ENCODE peak calls at places on chromosomes 12 and 14, in five cellular contexts. Z is heart left ventricle, W is A549, K is HepG2, L is esophagus squamous epithelium. H is an unnamed sample.

GRCh38 chr12:27937768-27938167 is 34.8 kb downstream of the PTHLH start:
- DNase-seq in L (no peak), Z (no peak), W (no peak), K (no peak), H (no peak)

GRCh38 chr12:75694891-75695290 is 183.5 kb upstream of the KRR1 start:
- DNase-seq in L (no peak), K (no peak), W (no peak), Z (no peak), H (no peak)

GRCh38 chr12:102197789-102198188 is at the start of gene PMCH:
- DNase-seq in W (no peak), Z (no peak), L (no peak), K (no peak), H (no peak)

GRCh38 chr12:62848418-62848817 is 86.5 kb downstream of the PPM1H start:
- DNase-seq in W (peak), K (no peak), L (no peak), Z (no peak), H (no peak)

GRCh38 chr12:48184549-48184922 is 1.1 kb downstream of the CCDC184 start:
- DNase-seq in L (no peak), K (no peak), W (no peak), Z (no peak), H (no peak)

GRCh38 chr14:70188608-70189540 is at the start of gene SLC8A3:
- DNase-seq in K (no peak), L (no peak), W (peak), Z (no peak), H (peak)

GRCh38 chr14:103649001-103649400 is 20.0 kb downstream of the KLC1 start:
- DNase-seq in Z (no peak), K (no peak), W (no peak), L (no peak), H (no peak)

GRCh38 chr12:29816869-29817730 is 33.4 kb upstream of the TMTC1 start:
- DNase-seq in Z (no peak), W (no peak), L (no peak), K (no peak), H (no peak)

GRCh38 chr14:68880581-68881105 is 87.8 kb upstream of the ZFP36L1 start:
- DNase-seq in L (no peak), K (no peak), Z (no peak), W (no peak), H (no peak)

GRCh38 chr12:14367097-14367661 is 1.7 kb downstream of the ATF7IP start:
- DNase-seq in W (peak), Z (no peak), K (peak), L (no peak), H (no peak)

GRCh38 chr14:58299665-58300202 is 1.4 kb downstream of the ARID4A start:
- DNase-seq in Z (no peak), W (no peak), L (no peak), K (no peak), H (peak)

GRCh38 chr12:69087986-69088385 is 151.4 kb upstream of the CPSF6 start:
- DNase-seq in W (no peak), Z (no peak), K (no peak), L (no peak), H (no peak)

GRCh38 chr14:100274250-100274649 is 32.0 kb downstream of the SLC25A29 start:
- DNase-seq in L (no peak), K (no peak), Z (no peak), W (no peak), H (no peak)

GRCh38 chr14:81176224-81176623 is 44.5 kb downstream of the GTF2A1 start:
- DNase-seq in K (no peak), W (no peak), Z (peak), L (no peak), H (peak)

GRCh38 chr12:52645120-52645761 is 6.8 kb downstream of the KRT2 start:
- DNase-seq in L (no peak), K (no peak), Z (no peak), W (no peak), H (no peak)

GRCh38 chr14:87005336-87005735 is 987.6 kb downstream of the GALC start:
- DNase-seq in K (no peak), Z (no peak), W (no peak), L (no peak), H (no peak)

GRCh38 chr14:44662250-44662891 is 155.3 kb upstream of the FSCB start:
- DNase-seq in W (no peak), L (no peak), K (no peak), Z (no peak), H (no peak)

GRCh38 chr14:99791476-99792283 is 1.5 kb upstream of the EML1 start:
- DNase-seq in L (no peak), K (no peak), Z (no peak), W (no peak), H (no peak)

GRCh38 chr12:24584032-24584675 is 364.7 kb downstream of the BCAT1 start:
- DNase-seq in K (no peak), L (no peak), W (no peak), Z (peak), H (peak)

GRCh38 chr14:26595922-26596721 is 1.7 kb downstream of the NOVA1 start:
- DNase-seq in L (no peak), K (no peak), W (no peak), Z (no peak), H (no peak)

GRCh38 chr14:26596722-26597030 is 1.2 kb downstream of the NOVA1 start:
- DNase-seq in Z (peak), L (no peak), K (no peak), W (peak), H (peak)

GRCh38 chr14:26598672-26599131 is 869 bp upstream of the NOVA1 start:
- DNase-seq in Z (no peak), K (no peak), W (peak), L (no peak), H (peak)

GRCh38 chr14:26598081-26598671 is 343 bp upstream of the NOVA1 start:
- DNase-seq in L (no peak), W (peak), K (peak), Z (peak), H (peak)

DNA sequence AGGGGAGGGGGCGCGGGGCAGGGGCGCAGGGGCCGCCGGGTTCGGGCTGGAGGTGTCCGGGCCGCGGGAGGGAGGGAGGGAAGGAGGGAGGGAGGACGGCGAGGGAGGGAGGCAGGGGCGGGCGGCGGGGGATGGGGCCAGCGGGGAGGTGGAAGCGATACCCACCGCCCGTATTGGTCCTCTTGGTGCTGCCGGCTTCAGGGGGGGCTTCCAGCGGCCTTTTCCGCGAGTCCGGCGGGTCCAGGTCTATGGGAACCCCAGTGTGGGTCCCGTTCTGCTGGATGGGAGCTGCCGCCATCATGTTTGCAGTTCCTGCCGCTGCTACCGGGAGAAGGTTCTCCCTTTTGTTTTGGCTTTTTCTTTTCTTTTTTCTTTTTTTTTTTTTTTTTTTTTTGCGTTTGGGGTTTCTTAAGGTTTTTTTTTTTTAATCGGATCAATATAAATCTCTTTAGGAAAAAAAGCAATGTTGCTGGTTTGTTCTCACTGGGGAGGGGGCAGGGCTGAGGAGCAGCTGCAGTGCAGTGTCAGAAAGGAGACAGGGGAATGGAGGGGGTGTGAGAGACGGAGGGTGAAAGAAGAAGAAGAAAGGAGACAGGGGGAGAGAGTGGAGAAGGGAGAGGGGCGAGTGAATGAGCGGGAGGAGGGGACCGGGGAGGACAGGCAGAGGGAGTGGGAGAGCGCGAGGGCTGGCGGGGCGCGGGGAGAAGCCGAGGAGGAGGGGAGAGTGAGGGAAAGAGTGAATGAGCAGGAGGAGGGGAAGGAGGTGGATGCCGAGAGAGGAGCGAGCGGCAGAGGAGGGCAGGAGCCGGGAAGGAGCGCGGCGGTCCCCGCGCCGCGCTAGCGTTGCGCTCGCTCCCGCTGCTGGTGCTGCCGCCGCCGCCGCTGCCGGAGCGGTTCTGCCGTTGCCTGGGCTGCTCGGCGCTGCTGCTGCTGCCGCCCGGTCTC is at the start of gene NOVA1:
- DNase-seq in W (peak), K (no peak), L (no peak), Z (peak), H (peak)
- TF ChIP-seq POLR2A in W (no peak), K (no peak), L (no peak), Z (peak), H (no peak)

GRCh38 chr12:130655010-130655409 is 61.1 kb downstream of the RIMBP2 start:
- DNase-seq in K (no peak), L (no peak), Z (no peak), W (no peak), H (no peak)

GRCh38 chr12:130658106-130658505 is 58.0 kb downstream of the RIMBP2 start:
- DNase-seq in K (no peak), Z (no peak), W (no peak), L (no peak), H (no peak)

GRCh38 chr12:130658561-130658960 is 57.5 kb downstream of the RIMBP2 start:
- DNase-seq in W (no peak), L (no peak), Z (no peak), K (no peak), H (no peak)

GRCh38 chr12:130656411-130656810 is 59.7 kb downstream of the RIMBP2 start:
- DNase-seq in K (no peak), L (no peak), W (no peak), Z (no peak), H (no peak)

GRCh38 chr12:130655881-130656280 is 60.2 kb downstream of the RIMBP2 start:
- DNase-seq in Z (no peak), W (no peak), L (no peak), K (no peak), H (no peak)
- TF ChIP-seq POLR2A in Z (no peak), W (no peak), L (no peak), K (no peak), H (no peak)

DNA sequence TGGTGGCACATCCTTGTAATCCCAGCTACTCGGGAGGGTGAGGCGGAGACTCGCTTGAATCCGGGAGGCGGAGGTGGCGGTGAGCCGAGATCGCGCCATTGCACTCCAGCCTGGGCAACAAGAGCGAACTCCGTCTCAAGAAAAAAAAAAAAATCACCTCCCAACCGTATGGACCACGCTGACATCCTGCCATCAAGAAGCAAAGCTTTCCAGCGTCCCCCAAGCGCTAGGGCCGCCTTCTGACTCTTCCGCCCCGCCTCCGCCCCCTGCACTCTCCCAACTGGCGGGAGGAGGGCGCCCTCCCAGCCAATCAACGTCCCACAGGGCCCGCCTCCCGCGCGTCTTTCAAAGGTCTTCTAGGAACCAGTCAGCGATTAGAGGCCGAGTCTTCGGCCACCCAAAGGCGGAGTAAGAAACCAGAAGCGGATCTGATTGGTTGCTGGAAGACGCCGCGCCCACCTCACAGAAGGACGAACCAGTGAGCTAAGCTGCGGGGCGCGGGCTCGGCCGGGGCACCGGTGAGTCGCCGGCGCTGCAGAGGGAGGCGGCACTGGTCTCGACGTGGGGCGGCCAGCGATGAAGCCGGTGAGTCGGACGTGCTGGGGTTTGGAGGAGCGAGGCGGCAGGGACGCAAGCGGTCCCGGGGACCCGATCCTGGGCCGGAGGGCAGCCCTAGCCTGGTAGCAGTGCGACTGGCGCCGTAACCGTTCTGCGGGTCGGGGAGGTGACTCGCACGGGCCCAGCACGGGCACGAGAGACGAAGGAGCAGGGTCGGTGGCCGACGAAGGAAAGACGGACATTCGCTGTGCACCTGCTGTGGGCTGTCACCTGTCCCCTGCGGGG is at the start of gene CDKN3:
- DNase-seq in L (peak), W (peak), K (peak), Z (peak), H (peak)
- TF ChIP-seq POLR2A in L (peak), W (peak), K (peak), Z (peak), H (peak)

DNA sequence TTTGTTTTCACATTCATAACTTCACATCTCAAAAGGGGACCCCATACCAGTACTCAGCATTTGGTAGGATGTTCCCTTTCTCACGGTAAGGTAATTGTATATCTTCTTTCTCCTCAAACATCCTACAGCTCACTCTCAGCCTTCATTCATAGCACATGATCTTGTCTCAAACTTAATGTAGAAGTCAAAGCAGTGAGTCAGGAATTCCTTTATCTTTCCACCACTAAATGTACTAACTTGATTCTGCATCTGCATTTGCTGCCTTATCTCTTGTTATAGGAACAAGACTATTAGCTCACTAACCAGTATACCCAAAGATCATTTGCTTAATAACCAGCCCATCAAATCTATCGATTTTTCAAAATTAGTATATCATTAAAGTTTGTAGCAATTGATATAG is 22.9 kb downstream of the CPSF2 start:
- DNase-seq in Z (no peak), W (no peak), L (no peak), K (no peak), H (no peak)
- TF ChIP-seq POLR2A in Z (no peak), W (no peak), L (no peak), K (no peak), H (no peak)

GRCh38 chr12:7061596-7061995 is 1.1 kb downstream of the C1S start:
- DNase-seq in Z (no peak), L (no peak), K (peak), W (no peak), H (no peak)

GRCh38 chr12:7061138-7061537 is 620 bp downstream of the C1S start:
- DNase-seq in L (no peak), Z (no peak), W (no peak), K (no peak), H (no peak)

GRCh38 chr12:7059780-7060179 is 738 bp upstream of the C1S start:
- DNase-seq in K (no peak), L (no peak), W (no peak), Z (no peak), H (no peak)

GRCh38 chr12:7058850-7059249 is 1.7 kb upstream of the C1S start:
- DNase-seq in Z (no peak), K (no peak), L (no peak), W (no peak), H (no peak)

DNA sequence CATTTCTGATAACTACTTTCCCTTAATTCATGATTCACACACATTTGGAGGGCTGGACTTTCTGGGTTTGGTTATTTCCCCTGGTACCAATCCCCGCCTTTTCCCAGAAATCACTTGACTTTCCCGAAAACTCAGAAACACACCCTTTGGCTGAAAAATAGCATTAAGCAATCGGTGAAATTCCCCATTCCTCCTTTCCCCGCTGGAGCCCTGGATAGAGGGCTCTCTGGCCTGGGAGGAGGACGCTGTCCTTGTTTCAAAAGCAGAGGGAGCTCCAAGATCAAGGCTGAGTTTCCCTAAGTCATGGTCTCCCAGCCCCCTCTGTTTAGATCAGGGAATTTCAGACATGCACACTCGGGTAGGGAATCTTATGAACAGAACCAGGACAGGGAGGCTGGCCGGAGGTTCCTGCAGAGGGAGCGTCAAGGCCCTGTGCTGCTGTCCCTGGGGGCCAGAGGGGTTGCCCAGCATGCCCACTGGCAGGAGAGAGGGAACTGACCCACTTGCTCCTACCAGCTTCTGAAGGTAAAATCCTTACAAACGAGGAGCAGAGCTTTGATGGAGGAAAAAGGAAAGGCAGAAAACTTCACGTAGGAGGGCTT is at the start of gene C1S:
- DNase-seq in L (no peak), Z (peak), W (peak), K (peak), H (peak)
- TF ChIP-seq POLR2A in L (peak), Z (peak), W (peak), K (no peak), H (no peak)

GRCh38 chr12:26680724-26681455 is 152.1 kb downstream of the ITPR2 start:
- DNase-seq in Z (no peak), L (no peak), W (no peak), K (peak), H (no peak)

GRCh38 chr12:26683443-26683842 is 149.6 kb downstream of the ITPR2 start:
- DNase-seq in W (no peak), L (no peak), Z (no peak), K (no peak), H (no peak)

DNA sequence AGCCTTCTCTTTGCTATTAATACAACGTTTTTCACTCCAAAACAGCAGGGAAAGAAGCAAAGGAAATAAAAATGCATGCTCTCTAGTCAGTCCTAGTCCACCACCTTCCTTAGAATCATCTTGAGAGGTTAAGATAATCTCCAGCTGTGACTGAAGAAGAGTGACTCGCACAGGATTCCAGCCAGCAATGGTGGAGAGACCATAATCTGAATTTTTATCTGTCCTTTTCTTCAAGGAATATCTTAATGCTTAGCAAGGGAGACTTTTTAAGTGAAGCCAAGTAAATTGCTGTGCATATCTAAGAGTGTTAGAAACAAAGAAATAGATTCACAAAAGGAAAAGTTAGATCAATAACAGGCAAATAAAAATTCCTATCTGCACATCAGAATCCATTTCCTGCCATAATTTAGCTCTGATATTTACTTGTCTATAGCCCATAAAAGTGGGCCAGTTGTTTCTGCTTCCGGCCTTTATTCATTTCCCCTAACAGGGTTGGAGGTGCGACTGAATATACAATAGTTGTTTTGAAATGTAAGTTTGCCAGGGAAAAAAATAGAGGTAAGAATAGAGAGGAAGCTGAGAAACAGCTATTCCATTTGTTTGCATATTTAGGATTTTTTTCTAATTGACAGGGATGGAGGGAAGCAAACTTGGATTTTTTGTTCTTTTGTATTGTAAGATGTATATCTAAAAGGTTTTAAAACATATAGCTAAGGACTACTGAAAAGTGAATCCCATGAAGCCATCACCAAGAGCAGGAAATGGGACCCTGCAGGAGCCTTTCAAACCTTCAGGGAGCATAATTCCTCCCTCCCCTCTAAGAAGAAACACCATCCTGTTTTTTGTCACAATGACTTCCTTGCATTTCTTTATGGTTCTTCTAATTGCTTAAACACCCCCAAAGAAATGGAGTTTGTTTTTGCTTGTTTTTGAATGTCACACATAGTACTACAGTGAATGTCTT is 154.0 kb downstream of the ITPR2 start:
- DNase-seq in L (no peak), W (no peak), Z (no peak), K (no peak), H (no peak)
- TF ChIP-seq POLR2A in L (no peak), W (no peak), Z (no peak), K (no peak), H (no peak)

GRCh38 chr12:111444706-111445310 is 39.1 kb downstream of the SH2B3 start:
- DNase-seq in Z (peak), W (no peak), L (peak), K (no peak), H (peak)
- TF ChIP-seq POLR2A in Z (no peak), W (no peak), L (no peak), K (no peak), H (no peak)